ENCODE peak calls at places on chromosomes 7 and 10, in eight cellular contexts. L is A673, D is tibial nerve, A is left lung, I is aorta, S is cardiac muscle cell, B is gastrocnemius medialis, X is PC-9. W is an unnamed sample.

GRCh38 chr7:108270385-108270784 is 140.2 kb upstream of the LAMB4 start:
- DNase-seq in L (no peak), D (no peak), A (no peak), I (no peak), S (peak; percentile 41), B (no peak), X (no peak), W (no peak)

GRCh38 chr7:157479326-157479725 is 142.5 kb downstream of the DNAJB6 start:
- DNase-seq in L (no peak), D (no peak), A (no peak), I (no peak), S (no peak), B (no peak), X (no peak), W (peak; percentile 1)

GRCh38 chr7:108016841-108017775 is 14.1 kb upstream of the LAMB1 start:
- DNase-seq in L (peak; percentile 59), D (peak; percentile 32), A (no peak), I (no peak), S (peak; percentile 56), B (no peak), X (no peak), W (no peak)

GRCh38 chr10:90222372-90222771 is 521.0 kb downstream of the KIF20B start:
- DNase-seq in L (peak; percentile 1), D (no peak), A (no peak), I (no peak), S (peak; percentile 60), B (no peak), X (peak; percentile 16), W (no peak)

GRCh38 chr10:14583252-14583651 is 191.4 kb downstream of the FAM107B start:
- DNase-seq in L (no peak), D (no peak), A (no peak), I (no peak), S (no peak), B (no peak), X (no peak), W (no peak)

GRCh38 chr7:81433196-81433595 is 336.7 kb downstream of the HGF start:
- DNase-seq in L (peak; percentile 53), D (no peak), A (no peak), I (no peak), S (no peak), B (no peak), X (no peak), W (no peak)

GRCh38 chr7:44388089-44388970 is 62.9 kb upstream of the CAMK2B start:
- DNase-seq in L (no peak), D (no peak), A (no peak), I (no peak), S (no peak), B (no peak), X (no peak), W (peak; percentile 17)

GRCh38 chr10:1089017-1089689 is 33.0 kb downstream of the WDR37 start:
- DNase-seq in L (peak; percentile 12), D (no peak), A (no peak), I (no peak), S (no peak), B (no peak), X (no peak), W (no peak)

GRCh38 chr7:117582219-117582704 is 102.4 kb downstream of the CFTR start:
- DNase-seq in L (peak; percentile 41), D (peak; percentile 36), A (no peak), I (peak; percentile 48), S (peak; percentile 99), B (peak; percentile 24), X (peak; percentile 78), W (peak; percentile 76)

GRCh38 chr10:101103430-101103829 is 27.7 kb upstream of the TLX1 start:
- DNase-seq in L (no peak), D (no peak), A (no peak), I (no peak), S (no peak), B (no peak), X (no peak), W (no peak)

GRCh38 chr10:71975087-71975890 is 11.1 kb downstream of the CHST3 start:
- DNase-seq in L (no peak), D (no peak), A (no peak), I (peak; percentile 89), S (peak; percentile 24), B (peak; percentile 96), X (peak; percentile 74), W (peak; percentile 62)

GRCh38 chr10:95356190-95356955 is 65.6 kb upstream of the PDLIM1 start:
- DNase-seq in L (no peak), D (no peak), A (no peak), I (no peak), S (no peak), B (no peak), X (no peak), W (no peak)

GRCh38 chr7:119270045-119270464 is 1002.9 kb upstream of the KCND2 start:
- DNase-seq in L (peak; percentile 78), D (peak; percentile 18), A (peak; percentile 38), I (peak; percentile 48), S (peak; percentile 83), B (peak; percentile 14), X (peak; percentile 49), W (peak; percentile 33)

GRCh38 chr7:55124989-55125875 is 106.4 kb downstream of the EGFR start:
- DNase-seq in L (peak; percentile 26), D (no peak), A (no peak), I (no peak), S (no peak), B (peak; percentile 49), X (no peak), W (no peak)

GRCh38 chr10:53737132-53737531 is 964.5 kb upstream of the MBL2 start:
- DNase-seq in L (no peak), D (no peak), A (no peak), I (no peak), S (no peak), B (no peak), X (no peak), W (no peak)

GRCh38 chr10:16832351-16833080 is 15.3 kb upstream of the RSU1 start:
- DNase-seq in L (peak; percentile 97), D (no peak), A (no peak), I (peak; percentile 75), S (peak; percentile 93), B (no peak), X (peak; percentile 59), W (peak; percentile 81)

GRCh38 chr10:123549761-123550454 is 116.2 kb upstream of the GPR26 start:
- DNase-seq in L (no peak), D (no peak), A (no peak), I (no peak), S (no peak), B (no peak), X (no peak), W (no peak)

GRCh38 chr10:116124777-116125176 is 148.2 kb downstream of the GFRA1 start:
- DNase-seq in L (no peak), D (no peak), A (no peak), I (no peak), S (no peak), B (no peak), X (no peak), W (no peak)

GRCh38 chr10:15419279-15419874 is 48.3 kb upstream of the FAM171A1 start:
- DNase-seq in L (peak; percentile 67), D (peak; percentile 33), A (no peak), I (no peak), S (peak; percentile 64), B (no peak), X (no peak), W (no peak)

GRCh38 chr10:81450651-81451050 is 424.3 kb upstream of the NRG3 start:
- DNase-seq in L (no peak), D (no peak), A (no peak), I (no peak), S (no peak), B (no peak), X (no peak), W (no peak)

GRCh38 chr10:95236068-95236903 is 42.2 kb downstream of the ACSM6 start:
- DNase-seq in L (peak; percentile 25), D (no peak), A (no peak), I (no peak), S (peak; percentile 37), B (no peak), X (peak; percentile 19), W (no peak)

DNA sequence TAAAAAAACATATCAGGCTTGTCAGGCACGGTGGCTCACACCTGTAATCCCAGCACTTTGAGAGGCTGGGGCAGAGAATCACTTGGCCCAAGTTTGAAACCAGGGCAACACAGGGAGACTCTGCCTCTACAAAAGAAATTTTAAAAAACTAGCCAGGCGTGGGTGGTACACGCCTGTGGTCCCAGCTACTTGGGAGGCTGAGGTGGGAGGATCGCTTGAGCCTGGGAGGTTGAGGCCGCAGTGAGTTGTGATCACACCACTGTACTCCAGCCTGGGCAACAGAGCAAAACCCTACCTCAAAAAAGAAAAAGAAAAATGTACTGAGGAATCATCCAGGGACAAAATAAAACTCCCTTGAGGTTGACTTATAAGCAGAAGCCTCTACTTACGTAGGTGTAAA is 149.9 kb upstream of the KLF14 start:
- DNase-seq in L (no peak), D (peak; percentile 3), A (no peak), I (no peak), S (no peak), B (no peak), X (no peak), W (no peak)
- H3K36me3 ChIP-seq in L (peaks cover 82% of the 10 kb centered on the region), D (no peaks in the 10 kb centered on the region), A (peaks cover 88% of the 10 kb centered on the region), I (peaks cover 4% of the 10 kb centered on the region), S (no peaks in the 10 kb centered on the region), B (peaks cover 54% of the 10 kb centered on the region), X (peaks cover 88% of the 10 kb centered on the region), W (peaks cover 27% of the 10 kb centered on the region)

GRCh38 chr10:97583476-97583875 is 713 bp upstream of the HOGA1 start:
- DNase-seq in L (no peak), D (no peak), A (no peak), I (no peak), S (no peak), B (no peak), X (no peak), W (no peak)
- H3K27ac ChIP-seq in L (no peak overlapping the region), D (no peak overlapping the region), A (no peak overlapping the region), I (no peak overlapping the region), S (peak overlapping the region; percentile 4), B (peak overlapping the region; percentile 94), X (no peak overlapping the region), W (peak overlapping the region; percentile 63)

GRCh38 chr10:13182424-13182823 is 21.1 kb downstream of the MCM10 start:
- DNase-seq in L (no peak), D (no peak), A (no peak), I (no peak), S (no peak), B (no peak), X (no peak), W (no peak)
- H3K36me3 ChIP-seq in L (peaks cover 92% of the 10 kb centered on the region), D (no peaks in the 10 kb centered on the region), A (peaks cover 3% of the 10 kb centered on the region), I (no peaks in the 10 kb centered on the region), S (peaks cover 8% of the 10 kb centered on the region), B (no peaks in the 10 kb centered on the region), X (no peaks in the 10 kb centered on the region), W (no peaks in the 10 kb centered on the region)

GRCh38 chr10:59319854-59320253 is 42.5 kb downstream of the FAM13C start:
- DNase-seq in L (peak; percentile 44), D (no peak), A (no peak), I (no peak), S (no peak), B (no peak), X (no peak), W (no peak)

GRCh38 chr10:59317066-59317465 is 45.3 kb downstream of the FAM13C start:
- DNase-seq in L (no peak), D (no peak), A (no peak), I (no peak), S (no peak), B (no peak), X (no peak), W (no peak)

GRCh38 chr10:59312247-59312646 is 50.1 kb downstream of the FAM13C start:
- DNase-seq in L (no peak), D (no peak), A (no peak), I (no peak), S (no peak), B (no peak), X (no peak), W (no peak)

GRCh38 chr10:59314284-59314683 is 48.1 kb downstream of the FAM13C start:
- DNase-seq in L (no peak), D (no peak), A (no peak), I (no peak), S (no peak), B (no peak), X (no peak), W (no peak)

GRCh38 chr10:59315465-59315864 is 46.9 kb downstream of the FAM13C start:
- DNase-seq in L (no peak), D (no peak), A (no peak), I (no peak), S (peak; percentile 32), B (no peak), X (no peak), W (no peak)
- H3K27ac ChIP-seq in L (no peak overlapping the region), D (peak overlapping the region; percentile 36), A (no peak overlapping the region), I (peak overlapping the region; percentile 57), S (no peak overlapping the region), B (peak overlapping the region; percentile 1), X (no peak overlapping the region), W (peak overlapping the region; percentile 35)